ENCODE peak calls at places on chromosomes 11 and 22, in ten cellular contexts. Q, T, R, X, N, O, S, F, M and V are unnamed samples.

GRCh38 chr22:17773606-17774205 is 563 bp downstream of the BID start:
- DNase-seq in Q (no peak), T (peak), R (peak), X (peak), N (peak), O (no peak), S (peak), F (peak), M (no peak), V (no peak)

GRCh38 chr11:29959488-29959887 is 57.3 kb downstream of the KCNA4 start:
- DNase-seq in Q (no peak), T (no peak), R (no peak), X (no peak), N (no peak), O (no peak), S (no peak), F (no peak), M (no peak), V (no peak)

GRCh38 chr11:35814026-35814425 is 129.8 kb upstream of the LDLRAD3 start:
- DNase-seq in Q (no peak), T (no peak), R (no peak), X (no peak), N (no peak), O (no peak), S (no peak), F (no peak), M (no peak), V (no peak)

GRCh38 chr22:19872779-19873137 is 18.1 kb upstream of the GNB1L start:
- DNase-seq in Q (no peak), T (no peak), R (peak), X (peak), N (no peak), O (no peak), S (peak), F (no peak), M (no peak), V (no peak)

GRCh38 chr11:12329169-12329568 is 48.2 kb upstream of the PARVA start:
- DNase-seq in Q (no peak), T (peak), R (no peak), X (no peak), N (no peak), O (no peak), S (no peak), F (no peak), M (no peak), V (no peak)

GRCh38 chr11:58731819-58732218 is at the start of gene GLYAT:
- DNase-seq in Q (no peak), T (no peak), R (no peak), X (no peak), N (no peak), O (peak), S (no peak), F (no peak), M (no peak), V (no peak)

GRCh38 chr22:24133187-24133965 is 47.9 kb upstream of the SUSD2 start:
- DNase-seq in Q (no peak), T (no peak), R (peak), X (peak), N (peak), O (no peak), S (no peak), F (no peak), M (no peak), V (no peak)

GRCh38 chr11:45174168-45174835 is 27.9 kb downstream of the PRDM11 start:
- DNase-seq in Q (no peak), T (no peak), R (no peak), X (no peak), N (no peak), O (no peak), S (no peak), F (no peak), M (no peak), V (no peak)

GRCh38 chr11:117814766-117815261 is 9.7 kb downstream of the FXYD2 start:
- DNase-seq in Q (no peak), T (no peak), R (no peak), X (peak), N (peak), O (no peak), S (peak), F (no peak), M (peak), V (no peak)

GRCh38 chr22:30267382-30268302 is 991 bp upstream of the OSM start:
- DNase-seq in Q (no peak), T (no peak), R (no peak), X (peak), N (peak), O (no peak), S (no peak), F (no peak), M (no peak), V (no peak)

DNA sequence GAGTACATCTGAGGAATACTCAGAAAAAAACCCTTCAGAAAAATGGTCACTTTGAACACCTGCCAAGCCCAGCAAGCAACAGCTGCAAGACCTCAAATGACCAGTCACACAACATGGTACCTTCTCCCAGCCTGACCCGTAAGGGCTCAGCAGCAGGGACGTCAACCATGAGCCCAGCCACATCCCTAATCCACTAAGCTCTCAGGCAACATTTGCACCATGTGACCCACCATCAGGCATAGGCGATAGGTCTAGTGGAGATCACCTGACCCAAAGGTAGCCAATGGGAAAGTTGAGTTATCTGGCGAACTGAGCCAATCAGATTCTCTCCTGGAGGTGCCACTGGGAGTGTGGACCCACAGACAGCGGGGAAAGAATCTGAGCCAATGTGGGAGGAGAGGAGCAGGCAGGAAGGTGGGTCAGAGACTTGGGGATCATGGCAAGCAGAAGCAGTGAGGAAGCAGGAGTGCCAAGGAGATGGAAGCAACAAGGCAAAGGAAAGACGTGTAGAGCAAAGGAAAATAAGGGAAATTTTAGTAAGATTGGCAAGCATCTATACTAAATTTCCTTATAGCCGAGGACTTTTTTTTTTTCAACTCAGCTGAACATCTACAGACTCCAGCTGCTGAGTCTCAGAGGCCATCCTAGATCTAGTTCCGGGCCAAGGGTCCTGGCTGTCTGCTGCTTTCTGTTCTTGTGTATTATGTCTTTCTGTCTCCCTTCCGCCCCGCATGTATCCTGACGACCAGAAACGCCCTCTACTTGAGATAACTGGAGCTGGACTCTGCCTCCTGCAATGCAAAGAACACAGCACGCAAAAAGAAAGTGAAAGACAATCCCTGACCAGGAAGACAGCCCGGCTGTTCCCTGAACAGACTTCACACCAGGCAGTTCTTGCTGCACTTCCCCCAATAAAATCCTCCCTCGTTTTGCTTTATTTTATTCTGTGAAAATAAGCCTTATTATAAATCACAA is 11.0 kb upstream of the PLAAT2 start:
- DNase-seq in Q (peak), T (no peak), R (peak), X (no peak), N (peak), O (peak), S (peak), F (no peak), M (peak), V (no peak)
- H3K27ac ChIP-seq in Q (peak), T (peak), R (no peak), X (peak), N (peak), O (no peak), S (peak), F (no peak), M (peak), V (no peak)

GRCh38 chr11:128492461-128492860 is 94.9 kb downstream of the ETS1 start:
- DNase-seq in Q (no peak), T (no peak), R (no peak), X (no peak), N (no peak), O (no peak), S (no peak), F (no peak), M (no peak), V (no peak)
- H3K27ac ChIP-seq in Q (peak), T (no peak), R (no peak), X (peak), N (no peak), O (no peak), S (peak), F (no peak), M (peak), V (peak)

GRCh38 chr11:64882243-64882642 is 3.8 kb upstream of the EHD1 start:
- DNase-seq in Q (no peak), T (no peak), R (no peak), X (no peak), N (no peak), O (no peak), S (no peak), F (no peak), M (no peak), V (no peak)
- H3K27ac ChIP-seq in Q (no peak), T (no peak), R (no peak), X (no peak), N (no peak), O (no peak), S (peak), F (no peak), M (peak), V (no peak)

GRCh38 chr11:64305691-64306562 is 603 bp downstream of the ESRRA start:
- DNase-seq in Q (no peak), T (peak), R (peak), X (peak), N (peak), O (peak), S (peak), F (peak), M (peak), V (no peak)
- H3K27ac ChIP-seq in Q (no peak), T (peak), R (no peak), X (peak), N (peak), O (peak), S (peak), F (peak), M (peak), V (peak)

GRCh38 chr11:71300187-71300586 is 47.8 kb upstream of the SHANK2 start:
- DNase-seq in Q (no peak), T (no peak), R (no peak), X (no peak), N (no peak), O (no peak), S (no peak), F (no peak), M (no peak), V (no peak)
- H3K27ac ChIP-seq in Q (no peak), T (no peak), R (no peak), X (no peak), N (no peak), O (no peak), S (peak), F (peak), M (peak), V (no peak)

GRCh38 chr11:65872555-65873279 is at the start of gene EFEMP2:
- DNase-seq in Q (no peak), T (no peak), R (no peak), X (peak), N (no peak), O (no peak), S (no peak), F (no peak), M (no peak), V (no peak)
- H3K27ac ChIP-seq in Q (peak), T (peak), R (no peak), X (peak), N (peak), O (peak), S (peak), F (no peak), M (peak), V (peak)

GRCh38 chr11:83023410-83023809 is 48.3 kb downstream of the RAB30 start:
- DNase-seq in Q (no peak), T (no peak), R (no peak), X (no peak), N (no peak), O (no peak), S (no peak), F (no peak), M (no peak), V (no peak)

GRCh38 chr11:83024270-83024854 is 47.3 kb downstream of the RAB30 start:
- DNase-seq in Q (no peak), T (no peak), R (no peak), X (no peak), N (no peak), O (no peak), S (no peak), F (no peak), M (no peak), V (no peak)

GRCh38 chr11:83019888-83020579 is 51.7 kb downstream of the RAB30 start:
- DNase-seq in Q (no peak), T (peak), R (no peak), X (no peak), N (no peak), O (peak), S (peak), F (no peak), M (no peak), V (no peak)

GRCh38 chr11:83020942-83021779 is 50.5 kb downstream of the RAB30 start:
- DNase-seq in Q (no peak), T (no peak), R (no peak), X (no peak), N (no peak), O (peak), S (no peak), F (no peak), M (no peak), V (no peak)

DNA sequence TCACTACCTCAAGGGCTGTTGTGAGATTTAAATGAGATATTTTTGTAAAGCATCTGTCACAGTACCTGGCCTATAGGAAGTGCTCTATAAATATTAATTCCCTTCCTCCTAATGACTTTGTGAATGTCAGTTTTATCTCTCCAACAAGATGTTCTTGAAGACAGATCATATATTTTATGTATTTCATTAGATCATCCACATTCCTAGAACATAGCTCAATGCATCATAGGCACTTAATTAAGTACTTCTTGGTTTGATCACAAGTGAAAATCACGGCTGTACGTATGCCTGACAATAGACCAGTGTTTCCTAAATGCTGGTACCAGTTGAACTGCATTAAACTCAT is 49.9 kb downstream of the RAB30 start:
- DNase-seq in Q (no peak), T (no peak), R (no peak), X (no peak), N (no peak), O (no peak), S (no peak), F (no peak), M (no peak), V (no peak)
- H3K27ac ChIP-seq in Q (no peak), T (peak), R (no peak), X (no peak), N (no peak), O (no peak), S (no peak), F (no peak), M (no peak), V (no peak)

GRCh38 chr11:38332046-38332445 is 1734.0 kb upstream of the RAG2 start:
- DNase-seq in Q (no peak), T (no peak), R (no peak), X (no peak), N (no peak), O (no peak), S (no peak), F (no peak), M (no peak), V (no peak)

GRCh38 chr11:38330578-38330977 is 1732.5 kb upstream of the RAG2 start:
- DNase-seq in Q (no peak), T (no peak), R (no peak), X (no peak), N (no peak), O (no peak), S (no peak), F (no peak), M (no peak), V (no peak)
- H3K27ac ChIP-seq in Q (no peak), T (no peak), R (no peak), X (no peak), N (no peak), O (no peak), S (no peak), F (no peak), M (no peak), V (no peak)

GRCh38 chr11:65524010-65524746 is 705 bp upstream of the SCYL1 start:
- DNase-seq in Q (no peak), T (no peak), R (no peak), X (peak), N (peak), O (no peak), S (no peak), F (no peak), M (peak), V (no peak)

GRCh38 chr11:65526744-65527143 is 1.9 kb downstream of the SCYL1 start:
- DNase-seq in Q (no peak), T (no peak), R (no peak), X (no peak), N (no peak), O (no peak), S (no peak), F (no peak), M (no peak), V (no peak)

GRCh38 chr11:65524747-65525658 is at the start of gene SCYL1:
- DNase-seq in Q (peak), T (peak), R (peak), X (peak), N (peak), O (peak), S (peak), F (no peak), M (peak), V (no peak)

GRCh38 chr11:65525659-65526480 is 987 bp downstream of the SCYL1 start:
- DNase-seq in Q (no peak), T (no peak), R (no peak), X (peak), N (peak), O (no peak), S (no peak), F (no peak), M (no peak), V (no peak)

GRCh38 chr11:65522640-65523322 is 2.1 kb upstream of the SCYL1 start:
- DNase-seq in Q (no peak), T (no peak), R (no peak), X (peak), N (peak), O (no peak), S (no peak), F (no peak), M (no peak), V (no peak)
- H3K27ac ChIP-seq in Q (no peak), T (no peak), R (no peak), X (peak), N (peak), O (no peak), S (peak), F (no peak), M (no peak), V (no peak)

GRCh38 chr22:42958937-42959336 is 56.0 kb downstream of the PACSIN2 start:
- DNase-seq in Q (no peak), T (no peak), R (no peak), X (no peak), N (no peak), O (no peak), S (no peak), F (no peak), M (no peak), V (no peak)
- H3K27ac ChIP-seq in Q (peak), T (no peak), R (no peak), X (peak), N (peak), O (peak), S (peak), F (peak), M (peak), V (no peak)